ENCODE peak calls at places on chromosomes 5 and 9, in eight cellular contexts. P, W, F, Y, A, Z, Q and S are unnamed samples.

GRCh38 chr5:132258102-132259060 is 885 bp downstream of the PDLIM4 start:
- DNase-seq in W (peak; percentile 12), F (no peak), P (peak; percentile 46), Z (no peak), Q (no peak), Y (peak; percentile 22), A (no peak), S (no peak)

GRCh38 chr5:180330270-180330648 is 22.9 kb downstream of the GFPT2 start:
- DNase-seq in Z (no peak), P (peak; percentile 15), W (no peak), Q (no peak), F (no peak), Y (no peak), A (no peak), S (no peak)

GRCh38 chr9:110351009-110351467 is 13.4 kb upstream of the TXNDC8 start:
- DNase-seq in Y (no peak), F (peak; percentile 67), W (peak; percentile 2), P (peak; percentile 95), Q (no peak), A (peak; percentile 26), Z (peak; percentile 67), S (no peak)

GRCh38 chr9:127898433-127899199 is 787 bp downstream of the ST6GALNAC6 start:
- DNase-seq in A (no peak), Y (no peak), Q (peak; percentile 61), W (no peak), P (peak; percentile 59), Z (peak; percentile 45), F (peak; percentile 97), S (no peak)

GRCh38 chr5:135449608-135450007 is 2.5 kb upstream of the DCANP1 start:
- DNase-seq in A (no peak), Y (no peak), W (no peak), P (no peak), Z (no peak), Q (no peak), F (no peak), S (no peak)

GRCh38 chr5:1544294-1545010 is 20.7 kb upstream of the LPCAT1 start:
- DNase-seq in Z (no peak), P (no peak), Y (peak; percentile 7), Q (no peak), F (no peak), W (no peak), A (no peak), S (no peak)

GRCh38 chr9:129398101-129398795 is 220.2 kb upstream of the IER5L start:
- DNase-seq in Y (no peak), P (no peak), Z (no peak), W (no peak), A (no peak), Q (no peak), F (no peak), S (no peak)

GRCh38 chr5:31133488-31133887 is 60.0 kb upstream of the CDH6 start:
- DNase-seq in Y (no peak), A (no peak), Q (no peak), W (no peak), P (peak; percentile 70), Z (peak; percentile 22), F (peak; percentile 63), S (peak; percentile 25)

GRCh38 chr5:151345808-151346478 is 1.4 kb downstream of the SLC36A2 start:
- DNase-seq in W (no peak), Y (no peak), Q (no peak), A (no peak), P (peak; percentile 39), Z (no peak), F (peak; percentile 13), S (no peak)

GRCh38 chr9:79610019-79610760 is 38.4 kb downstream of the TLE4 start:
- DNase-seq in Y (no peak), P (peak; percentile 88), A (no peak), Q (peak; percentile 58), F (no peak), W (no peak), Z (peak; percentile 19), S (no peak)